ENCODE peak calls at places on chromosome 2, in seven cellular contexts. One of them, this sample, is unnamed.

GRCh38 chr2:168607992-168608391 is 151.9 kb downstream of the CERS6 start:
- DNase-seq in tibial artery: no peak
- DNase-seq in BE2C: no peak
- DNase-seq in uterus: no peak
- DNase-seq in CD8-positive, alpha-beta memory T cell: no peak
- DNase-seq in CD4-positive, alpha-beta memory T cell: no peak
- DNase-seq in CD4-positive, CD25-positive, alpha-beta regulatory T cell: no peak
- DNase-seq in this sample: no peak

GRCh38 chr2:45273412-45274189 is 264.3 kb upstream of the SIX2 start:
- DNase-seq in CD4-positive, CD25-positive, alpha-beta regulatory T cell: no peak
- DNase-seq in CD8-positive, alpha-beta memory T cell: no peak
- DNase-seq in BE2C: no peak
- DNase-seq in CD4-positive, alpha-beta memory T cell: no peak
- DNase-seq in tibial artery: no peak
- DNase-seq in uterus: no peak
- DNase-seq in this sample: no peak

GRCh38 chr2:192155521-192156118 is 39.1 kb downstream of the TMEFF2 start:
- DNase-seq in uterus: no peak
- DNase-seq in BE2C: no peak
- DNase-seq in CD8-positive, alpha-beta memory T cell: no peak
- DNase-seq in CD4-positive, CD25-positive, alpha-beta regulatory T cell: no peak
- DNase-seq in CD4-positive, alpha-beta memory T cell: no peak
- DNase-seq in tibial artery: no peak
- DNase-seq in this sample: no peak

GRCh38 chr2:205670292-205670691 is 12.0 kb upstream of the NRP2 start:
- DNase-seq in CD4-positive, alpha-beta memory T cell: no peak
- DNase-seq in CD4-positive, CD25-positive, alpha-beta regulatory T cell: no peak
- DNase-seq in uterus: no peak
- DNase-seq in CD8-positive, alpha-beta memory T cell: no peak
- DNase-seq in tibial artery: no peak
- DNase-seq in BE2C: no peak
- DNase-seq in this sample: no peak

GRCh38 chr2:128488429-128488828 is 169.8 kb upstream of the HS6ST1 start:
- DNase-seq in CD8-positive, alpha-beta memory T cell: no peak
- DNase-seq in BE2C: no peak
- DNase-seq in CD4-positive, alpha-beta memory T cell: no peak
- DNase-seq in uterus: no peak
- DNase-seq in CD4-positive, CD25-positive, alpha-beta regulatory T cell: no peak
- DNase-seq in tibial artery: no peak
- DNase-seq in this sample: no peak

GRCh38 chr2:96122391-96122790 is 6.0 kb upstream of the ADRA2B start:
- DNase-seq in BE2C: no peak
- DNase-seq in uterus: no peak
- DNase-seq in CD8-positive, alpha-beta memory T cell: no peak
- DNase-seq in CD4-positive, CD25-positive, alpha-beta regulatory T cell: no peak
- DNase-seq in CD4-positive, alpha-beta memory T cell: no peak
- DNase-seq in tibial artery: no peak
- DNase-seq in this sample: no peak

GRCh38 chr2:226796840-226797288 is 2.8 kb downstream of the IRS1 start:
- DNase-seq in BE2C: no peak
- DNase-seq in tibial artery: no peak
- DNase-seq in CD8-positive, alpha-beta memory T cell: no peak
- DNase-seq in CD4-positive, alpha-beta memory T cell: no peak
- DNase-seq in CD4-positive, CD25-positive, alpha-beta regulatory T cell: no peak
- DNase-seq in uterus: peak; percentile 75
- DNase-seq in this sample: no peak

GRCh38 chr2:61465045-61465444 is 5.8 kb downstream of the USP34 start:
- DNase-seq in CD4-positive, CD25-positive, alpha-beta regulatory T cell: no peak
- DNase-seq in CD8-positive, alpha-beta memory T cell: no peak
- DNase-seq in tibial artery: no peak
- DNase-seq in BE2C: no peak
- DNase-seq in uterus: no peak
- DNase-seq in CD4-positive, alpha-beta memory T cell: no peak
- DNase-seq in this sample: no peak

GRCh38 chr2:145094353-145094752 is 574.4 kb upstream of the ZEB2 start:
- DNase-seq in uterus: no peak
- DNase-seq in CD4-positive, alpha-beta memory T cell: no peak
- DNase-seq in CD8-positive, alpha-beta memory T cell: no peak
- DNase-seq in CD4-positive, CD25-positive, alpha-beta regulatory T cell: no peak
- DNase-seq in BE2C: no peak
- DNase-seq in tibial artery: no peak
- DNase-seq in this sample: no peak

GRCh38 chr2:48419884-48420511 is 110.0 kb upstream of the STON1 start:
- DNase-seq in uterus: no peak
- DNase-seq in CD4-positive, alpha-beta memory T cell: no peak
- DNase-seq in tibial artery: no peak
- DNase-seq in CD8-positive, alpha-beta memory T cell: no peak
- DNase-seq in BE2C: no peak
- DNase-seq in CD4-positive, CD25-positive, alpha-beta regulatory T cell: no peak
- DNase-seq in this sample: no peak

GRCh38 chr2:25293145-25293544 is 48.6 kb downstream of the DNMT3A start:
- DNase-seq in CD4-positive, alpha-beta memory T cell: no peak
- DNase-seq in CD8-positive, alpha-beta memory T cell: no peak
- DNase-seq in uterus: no peak
- DNase-seq in CD4-positive, CD25-positive, alpha-beta regulatory T cell: no peak
- DNase-seq in tibial artery: no peak
- DNase-seq in BE2C: no peak
- DNase-seq in this sample: no peak

GRCh38 chr2:17636989-17637906 is 96.8 kb downstream of the VSNL1 start:
- DNase-seq in CD4-positive, alpha-beta memory T cell: no peak
- DNase-seq in tibial artery: no peak
- DNase-seq in BE2C: no peak
- DNase-seq in CD4-positive, CD25-positive, alpha-beta regulatory T cell: no peak
- DNase-seq in CD8-positive, alpha-beta memory T cell: no peak
- DNase-seq in uterus: no peak
- DNase-seq in this sample: no peak

GRCh38 chr2:16686641-16687040 is 21.0 kb upstream of the CYRIA start:
- DNase-seq in uterus: no peak
- DNase-seq in BE2C: no peak
- DNase-seq in CD8-positive, alpha-beta memory T cell: no peak
- DNase-seq in CD4-positive, alpha-beta memory T cell: no peak
- DNase-seq in CD4-positive, CD25-positive, alpha-beta regulatory T cell: no peak
- DNase-seq in tibial artery: no peak
- DNase-seq in this sample: no peak

GRCh38 chr2:28565720-28566295 is 69.9 kb downstream of the PLB1 start:
- DNase-seq in CD4-positive, CD25-positive, alpha-beta regulatory T cell: no peak
- DNase-seq in CD8-positive, alpha-beta memory T cell: no peak
- DNase-seq in tibial artery: no peak
- DNase-seq in uterus: no peak
- DNase-seq in CD4-positive, alpha-beta memory T cell: no peak
- DNase-seq in BE2C: no peak
- DNase-seq in this sample: no peak

GRCh38 chr2:24457730-24458129 is 33.3 kb upstream of the NCOA1 start:
- DNase-seq in BE2C: no peak
- DNase-seq in uterus: no peak
- DNase-seq in tibial artery: no peak
- DNase-seq in CD8-positive, alpha-beta memory T cell: no peak
- DNase-seq in CD4-positive, CD25-positive, alpha-beta regulatory T cell: no peak
- DNase-seq in CD4-positive, alpha-beta memory T cell: no peak
- DNase-seq in this sample: no peak

GRCh38 chr2:114489143-114489542 is 46.7 kb downstream of the DPP10 start:
- DNase-seq in CD4-positive, alpha-beta memory T cell: no peak
- DNase-seq in CD4-positive, CD25-positive, alpha-beta regulatory T cell: no peak
- DNase-seq in CD8-positive, alpha-beta memory T cell: no peak
- DNase-seq in BE2C: no peak
- DNase-seq in uterus: no peak
- DNase-seq in tibial artery: no peak
- DNase-seq in this sample: no peak

GRCh38 chr2:421406-421805 is 133.5 kb upstream of the ALKAL2 start:
- DNase-seq in BE2C: no peak
- DNase-seq in uterus: no peak
- DNase-seq in CD4-positive, CD25-positive, alpha-beta regulatory T cell: no peak
- DNase-seq in CD4-positive, alpha-beta memory T cell: no peak
- DNase-seq in CD8-positive, alpha-beta memory T cell: no peak
- DNase-seq in tibial artery: no peak
- DNase-seq in this sample: no peak

GRCh38 chr2:183079335-183079775 is 808 bp downstream of the DUSP19 start:
- DNase-seq in CD4-positive, alpha-beta memory T cell: no peak
- DNase-seq in BE2C: no peak
- DNase-seq in CD4-positive, CD25-positive, alpha-beta regulatory T cell: no peak
- DNase-seq in CD8-positive, alpha-beta memory T cell: no peak
- DNase-seq in tibial artery: no peak
- DNase-seq in uterus: no peak
- DNase-seq in this sample: no peak

GRCh38 chr2:223084873-223085272 is 32.9 kb downstream of the KCNE4 start:
- DNase-seq in CD4-positive, alpha-beta memory T cell: no peak
- DNase-seq in CD8-positive, alpha-beta memory T cell: no peak
- DNase-seq in uterus: peak; percentile 33
- DNase-seq in tibial artery: no peak
- DNase-seq in BE2C: peak; percentile 91
- DNase-seq in CD4-positive, CD25-positive, alpha-beta regulatory T cell: no peak
- DNase-seq in this sample: no peak

GRCh38 chr2:203708846-203709815 is 2.7 kb downstream of the CD28 start:
- DNase-seq in CD8-positive, alpha-beta memory T cell: no peak
- DNase-seq in BE2C: no peak
- DNase-seq in CD4-positive, CD25-positive, alpha-beta regulatory T cell: peak; percentile 56
- DNase-seq in uterus: no peak
- DNase-seq in tibial artery: no peak
- DNase-seq in CD4-positive, alpha-beta memory T cell: no peak
- DNase-seq in this sample: no peak

GRCh38 chr2:144237845-144238637 is 281.9 kb downstream of the ZEB2 start:
- DNase-seq in BE2C: no peak
- DNase-seq in CD4-positive, alpha-beta memory T cell: no peak
- DNase-seq in CD8-positive, alpha-beta memory T cell: no peak
- DNase-seq in CD4-positive, CD25-positive, alpha-beta regulatory T cell: no peak
- DNase-seq in tibial artery: no peak
- DNase-seq in uterus: no peak
- DNase-seq in this sample: no peak

GRCh38 chr2:8059794-8060193 is 622.1 kb upstream of the ID2 start:
- DNase-seq in CD4-positive, CD25-positive, alpha-beta regulatory T cell: no peak
- DNase-seq in BE2C: no peak
- DNase-seq in uterus: no peak
- DNase-seq in CD4-positive, alpha-beta memory T cell: no peak
- DNase-seq in CD8-positive, alpha-beta memory T cell: no peak
- DNase-seq in tibial artery: no peak
- DNase-seq in this sample: no peak

GRCh38 chr2:18980104-18980777 is 378.2 kb downstream of the OSR1 start:
- DNase-seq in CD4-positive, CD25-positive, alpha-beta regulatory T cell: no peak
- DNase-seq in uterus: no peak
- DNase-seq in CD8-positive, alpha-beta memory T cell: no peak
- DNase-seq in BE2C: no peak
- DNase-seq in CD4-positive, alpha-beta memory T cell: no peak
- DNase-seq in tibial artery: no peak
- DNase-seq in this sample: no peak

GRCh38 chr2:200199576-200200263 is 106.8 kb upstream of the SPATS2L start:
- DNase-seq in CD8-positive, alpha-beta memory T cell: no peak
- DNase-seq in CD4-positive, alpha-beta memory T cell: no peak
- DNase-seq in CD4-positive, CD25-positive, alpha-beta regulatory T cell: no peak
- DNase-seq in tibial artery: no peak
- DNase-seq in BE2C: peak; percentile 72
- DNase-seq in uterus: no peak
- DNase-seq in this sample: no peak

GRCh38 chr2:98913916-98914712 is 21.9 kb downstream of the CRACDL start:
- DNase-seq in BE2C: no peak
- DNase-seq in CD4-positive, alpha-beta memory T cell: no peak
- DNase-seq in CD8-positive, alpha-beta memory T cell: no peak
- DNase-seq in CD4-positive, CD25-positive, alpha-beta regulatory T cell: no peak
- DNase-seq in uterus: no peak
- DNase-seq in tibial artery: no peak
- DNase-seq in this sample: no peak

GRCh38 chr2:222427606-222428320 is 3.4 kb downstream of the SGPP2 start:
- DNase-seq in BE2C: no peak
- DNase-seq in CD4-positive, alpha-beta memory T cell: peak; percentile 16
- DNase-seq in CD8-positive, alpha-beta memory T cell: no peak
- DNase-seq in CD4-positive, CD25-positive, alpha-beta regulatory T cell: peak; percentile 59
- DNase-seq in tibial artery: no peak
- DNase-seq in uterus: no peak
- DNase-seq in this sample: no peak

GRCh38 chr2:109332880-109333279 is 203.9 kb downstream of the SH3RF3 start:
- DNase-seq in uterus: no peak
- DNase-seq in tibial artery: no peak
- DNase-seq in CD4-positive, alpha-beta memory T cell: no peak
- DNase-seq in CD4-positive, CD25-positive, alpha-beta regulatory T cell: no peak
- DNase-seq in BE2C: no peak
- DNase-seq in CD8-positive, alpha-beta memory T cell: no peak
- DNase-seq in this sample: no peak
- H3K4me3 ChIP-seq in uterus: no peak overlapping the region
- H3K4me3 ChIP-seq in tibial artery: no peak overlapping the region
- H3K4me3 ChIP-seq in CD4-positive, alpha-beta memory T cell: no peak overlapping the region
- H3K4me3 ChIP-seq in CD4-positive, CD25-positive, alpha-beta regulatory T cell: no peak overlapping the region
- H3K4me3 ChIP-seq in BE2C: no peak overlapping the region
- H3K4me3 ChIP-seq in CD8-positive, alpha-beta memory T cell: no peak overlapping the region
- H3K4me3 ChIP-seq in this sample: no peak overlapping the region

GRCh38 chr2:239261796-239262475 is 138.9 kb downstream of the HDAC4 start:
- DNase-seq in CD4-positive, CD25-positive, alpha-beta regulatory T cell: no peak
- DNase-seq in CD8-positive, alpha-beta memory T cell: no peak
- DNase-seq in BE2C: no peak
- DNase-seq in CD4-positive, alpha-beta memory T cell: no peak
- DNase-seq in uterus: no peak
- DNase-seq in tibial artery: no peak
- DNase-seq in this sample: no peak
- H3K4me1 ChIP-seq in CD4-positive, CD25-positive, alpha-beta regulatory T cell: peaks cover 85% of the 10 kb centered on the region
- H3K4me1 ChIP-seq in CD8-positive, alpha-beta memory T cell: peaks cover 78% of the 10 kb centered on the region
- H3K4me1 ChIP-seq in BE2C: peaks cover 28% of the 10 kb centered on the region
- H3K4me1 ChIP-seq in CD4-positive, alpha-beta memory T cell: peaks cover 97% of the 10 kb centered on the region
- H3K4me1 ChIP-seq in uterus: peaks cover 13% of the 10 kb centered on the region
- H3K4me1 ChIP-seq in tibial artery: peaks cover 27% of the 10 kb centered on the region
- H3K4me1 ChIP-seq in this sample: peaks cover 62% of the 10 kb centered on the region

GRCh38 chr2:239726631-239727181 is 298.4 kb downstream of the NDUFA10 start:
- DNase-seq in CD4-positive, alpha-beta memory T cell: no peak
- DNase-seq in CD4-positive, CD25-positive, alpha-beta regulatory T cell: no peak
- DNase-seq in tibial artery: peak; percentile 16
- DNase-seq in CD8-positive, alpha-beta memory T cell: no peak
- DNase-seq in BE2C: peak; percentile 3
- DNase-seq in uterus: no peak
- DNase-seq in this sample: no peak
- H3K9me3 ChIP-seq in CD4-positive, alpha-beta memory T cell: no peaks in the 10 kb centered on the region
- H3K9me3 ChIP-seq in CD4-positive, CD25-positive, alpha-beta regulatory T cell: no peaks in the 10 kb centered on the region
- H3K9me3 ChIP-seq in tibial artery: no peaks in the 10 kb centered on the region
- H3K9me3 ChIP-seq in CD8-positive, alpha-beta memory T cell: no peaks in the 10 kb centered on the region
- H3K9me3 ChIP-seq in BE2C: no peaks in the 10 kb centered on the region
- H3K9me3 ChIP-seq in uterus: no peaks in the 10 kb centered on the region
- H3K9me3 ChIP-seq in this sample: no peaks in the 10 kb centered on the region

GRCh38 chr2:201950606-201951005 is 83.0 kb upstream of the FZD7 start:
- DNase-seq in CD4-positive, alpha-beta memory T cell: no peak
- DNase-seq in uterus: no peak
- DNase-seq in BE2C: no peak
- DNase-seq in tibial artery: no peak
- DNase-seq in CD8-positive, alpha-beta memory T cell: no peak
- DNase-seq in CD4-positive, CD25-positive, alpha-beta regulatory T cell: no peak
- DNase-seq in this sample: no peak

GRCh38 chr2:201947287-201947686 is 86.4 kb upstream of the FZD7 start:
- DNase-seq in BE2C: no peak
- DNase-seq in uterus: no peak
- DNase-seq in tibial artery: no peak
- DNase-seq in CD4-positive, CD25-positive, alpha-beta regulatory T cell: no peak
- DNase-seq in CD8-positive, alpha-beta memory T cell: no peak
- DNase-seq in CD4-positive, alpha-beta memory T cell: no peak
- DNase-seq in this sample: no peak

GRCh38 chr2:201952212-201952611 is 81.4 kb upstream of the FZD7 start:
- DNase-seq in BE2C: no peak
- DNase-seq in CD8-positive, alpha-beta memory T cell: no peak
- DNase-seq in uterus: no peak
- DNase-seq in tibial artery: no peak
- DNase-seq in CD4-positive, CD25-positive, alpha-beta regulatory T cell: no peak
- DNase-seq in CD4-positive, alpha-beta memory T cell: no peak
- DNase-seq in this sample: no peak

GRCh38 chr2:201953386-201953785 is 80.3 kb upstream of the FZD7 start:
- DNase-seq in BE2C: no peak
- DNase-seq in CD4-positive, CD25-positive, alpha-beta regulatory T cell: no peak
- DNase-seq in uterus: no peak
- DNase-seq in CD8-positive, alpha-beta memory T cell: no peak
- DNase-seq in CD4-positive, alpha-beta memory T cell: no peak
- DNase-seq in tibial artery: no peak
- DNase-seq in this sample: no peak

GRCh38 chr2:201949036-201950012 is 84.3 kb upstream of the FZD7 start:
- DNase-seq in CD4-positive, alpha-beta memory T cell: no peak
- DNase-seq in BE2C: peak; percentile 34
- DNase-seq in uterus: no peak
- DNase-seq in tibial artery: no peak
- DNase-seq in CD8-positive, alpha-beta memory T cell: no peak
- DNase-seq in CD4-positive, CD25-positive, alpha-beta regulatory T cell: no peak
- DNase-seq in this sample: no peak
- H3K4me3 ChIP-seq in CD4-positive, alpha-beta memory T cell: no peak overlapping the region
- H3K4me3 ChIP-seq in BE2C: peak overlapping the region; percentile 30
- H3K4me3 ChIP-seq in uterus: no peak overlapping the region
- H3K4me3 ChIP-seq in tibial artery: no peak overlapping the region
- H3K4me3 ChIP-seq in CD8-positive, alpha-beta memory T cell: no peak overlapping the region
- H3K4me3 ChIP-seq in CD4-positive, CD25-positive, alpha-beta regulatory T cell: no peak overlapping the region
- H3K4me3 ChIP-seq in this sample: no peak overlapping the region

This sample was measured in naive thymus-derived CD4-positive, alpha-beta T cell.